ENCODE peak calls at places on chromosomes 7 and 10, in nine cellular contexts. D is AG09309, N is foreskin fibroblast, H is colonic mucosa, O is lower lobe of right lung, F is astrocyte of the spinal cord, B is breast epithelium, I is progenitor cell of endocrine pancreas, L is hepatocyte. A is an unnamed sample.
A peak's percentile ranks its signal among the peaks of the same experiment; 100 is the strongest.

GRCh38 chr10:29877798-29878491 is 181.4 kb downstream of the JCAD start:
- DNase-seq in F (no peak), D (no peak), O (no peak), H (no peak), I (no peak), L (no peak), B (peak; percentile 78), N (no peak), A (no peak)

GRCh38 chr10:551489-552252 is 137.8 kb downstream of the DIP2C start:
- DNase-seq in F (no peak), L (no peak), O (no peak), D (no peak), B (no peak), N (no peak), I (no peak), H (no peak), A (no peak)

GRCh38 chr10:121853950-121854349 is 73.9 kb downstream of the ATE1 start:
- DNase-seq in L (no peak), N (no peak), F (no peak), B (no peak), I (no peak), D (no peak), H (no peak), O (no peak), A (no peak)

GRCh38 chr7:23356726-23357125 is 57.6 kb downstream of the MALSU1 start:
- DNase-seq in N (peak; percentile 46), F (no peak), D (no peak), I (no peak), H (no peak), B (no peak), L (no peak), O (no peak), A (no peak)

GRCh38 chr10:34514290-34514689 is 300.8 kb downstream of the PARD3 start:
- DNase-seq in I (no peak), F (no peak), O (no peak), D (no peak), L (no peak), H (no peak), B (no peak), N (no peak), A (no peak)

GRCh38 chr7:41969713-41970112 is 266.8 kb upstream of the INHBA start:
- DNase-seq in O (no peak), F (no peak), D (no peak), B (no peak), L (no peak), N (peak; percentile 33), H (no peak), I (no peak), A (peak; percentile 18)

GRCh38 chr7:16564909-16565426 is 38.3 kb downstream of the LRRC72 start:
- DNase-seq in N (peak; percentile 36), D (peak; percentile 13), B (no peak), O (no peak), F (peak; percentile 63), H (no peak), I (no peak), L (peak; percentile 75), A (peak; percentile 55)

GRCh38 chr7:16688249-16688648 is 42.3 kb downstream of the BZW2 start:
- DNase-seq in N (no peak), H (no peak), B (no peak), F (no peak), O (no peak), I (no peak), D (no peak), L (no peak), A (no peak)

GRCh38 chr7:157120181-157120580 is 18.5 kb upstream of the UBE3C start:
- DNase-seq in N (no peak), L (no peak), D (no peak), B (no peak), O (no peak), I (no peak), F (no peak), H (no peak), A (no peak)

GRCh38 chr7:21566094-21566493 is 23.3 kb downstream of the DNAH11 start:
- DNase-seq in N (no peak), H (no peak), O (no peak), L (no peak), D (no peak), F (no peak), B (no peak), I (no peak), A (no peak)

GRCh38 chr7:122006687-122007086 is 133.7 kb downstream of the PTPRZ1 start:
- DNase-seq in H (no peak), O (no peak), D (no peak), B (no peak), I (no peak), F (no peak), N (no peak), L (no peak), A (no peak)

DNA sequence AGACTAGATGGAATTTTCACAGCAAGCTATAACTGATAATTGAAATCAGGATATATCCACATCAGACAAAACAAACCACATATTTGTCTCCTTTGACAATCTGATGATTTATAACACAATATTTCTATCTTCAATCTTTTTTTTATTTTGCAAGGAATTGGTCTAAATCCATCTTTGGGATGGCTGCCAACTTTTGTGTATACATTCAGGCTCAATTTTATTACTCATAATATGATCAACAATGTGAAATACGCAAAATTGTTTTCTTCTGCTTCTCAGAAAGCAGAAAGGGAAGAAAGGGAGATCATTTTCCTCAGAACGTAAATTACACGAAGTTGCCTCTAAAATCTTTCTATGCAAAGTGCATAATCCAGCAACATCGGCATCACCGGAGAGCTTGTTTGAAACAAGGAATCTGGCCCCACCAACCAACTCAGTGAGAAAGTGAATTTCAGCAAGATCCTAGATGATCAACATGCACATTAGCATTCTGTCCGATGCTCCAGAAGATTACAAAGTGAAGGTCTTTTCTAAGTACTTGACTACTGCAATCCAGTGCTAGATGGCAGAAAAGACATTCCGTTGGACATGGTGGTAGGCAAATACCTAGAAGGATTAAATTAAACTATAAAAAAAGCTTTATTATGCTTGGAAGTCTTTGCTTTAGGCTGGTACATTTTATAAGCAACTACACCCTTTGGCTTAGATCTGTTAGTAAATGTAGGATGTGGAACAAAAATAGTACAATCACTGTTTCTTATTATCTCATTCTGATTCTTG is 126.3 kb upstream of the RSU1 start:
- DNase-seq in N (no peak), H (no peak), L (peak; percentile 9), D (peak; percentile 57), I (no peak), B (no peak), O (no peak), F (peak; percentile 47), A (no peak)
- TF ChIP-seq CTCF in N (no peak), H (no peak), L (peak; percentile 27), D (peak; percentile 13), I (no peak), B (no peak), O (no peak), F (no peak), A (no peak)

GRCh38 chr7:34277016-34277800 is 371.9 kb downstream of the BMPER start:
- DNase-seq in N (no peak), D (no peak), L (no peak), B (no peak), O (no peak), H (no peak), I (no peak), F (peak; percentile 32), A (peak; percentile 31)

GRCh38 chr7:34282271-34282670 is 375.7 kb upstream of the NPSR1 start:
- DNase-seq in F (no peak), N (no peak), B (no peak), O (no peak), D (no peak), H (no peak), I (no peak), L (no peak), A (no peak)

GRCh38 chr7:34275629-34276028 is 370.3 kb downstream of the BMPER start:
- DNase-seq in D (no peak), H (no peak), O (no peak), L (no peak), N (no peak), F (no peak), B (no peak), I (no peak), A (no peak)

GRCh38 chr7:34277801-34278195 is 372.5 kb downstream of the BMPER start:
- DNase-seq in L (no peak), O (no peak), N (no peak), B (no peak), H (no peak), D (no peak), F (no peak), I (no peak), A (no peak)

GRCh38 chr7:34281260-34281659 is 375.9 kb downstream of the BMPER start:
- DNase-seq in B (no peak), O (no peak), F (no peak), N (no peak), L (no peak), I (no peak), D (no peak), H (no peak), A (no peak)
- TF ChIP-seq CTCF in B (no peak), O (no peak), F (peak; percentile 22), N (peak; percentile 2), L (no peak), I (no peak), D (peak; percentile 37), H (no peak), A (peak; percentile 16)

GRCh38 chr7:26388256-26388655 is 96.6 kb downstream of the SNX10 start:
- DNase-seq in L (no peak), N (no peak), B (no peak), O (no peak), I (no peak), F (no peak), D (no peak), H (no peak), A (no peak)
- TF ChIP-seq CTCF in L (no peak), N (no peak), B (no peak), O (no peak), I (no peak), F (no peak), D (no peak), H (no peak), A (no peak)

GRCh38 chr7:26278769-26279168 is 12.9 kb upstream of the SNX10 start:
- DNase-seq in B (no peak), D (no peak), N (no peak), H (no peak), F (no peak), L (no peak), O (no peak), I (no peak), A (no peak)
- TF ChIP-seq CTCF in B (no peak), D (peak; percentile 15), N (no peak), H (no peak), F (peak; percentile 13), L (peak; percentile 34), O (peak; percentile 41), I (no peak), A (no peak)